ENCODE peak calls at places on chromosomes 6 and 20, in four cellular contexts. R, D, V and Q are unnamed samples.

GRCh38 chr20:32208499-32209154 is 947 bp downstream of the POFUT1 start:
- DNase-seq in R (no peak), V (no peak), D (no peak), Q (no peak)

GRCh38 chr6:14381225-14381887 is 263.8 kb downstream of the CD83 start:
- DNase-seq in D (no peak), R (no peak), V (peak; percentile 38), Q (no peak)

GRCh38 chr20:44056010-44056698 is 130.8 kb downstream of the JPH2 start:
- DNase-seq in R (no peak), D (peak; percentile 66), V (peak; percentile 39), Q (peak; percentile 55)

GRCh38 chr20:38969708-38970107 is 7.6 kb downstream of the DHX35 start:
- DNase-seq in V (no peak), R (no peak), D (no peak), Q (no peak)

GRCh38 chr20:32527052-32527446 is 58.1 kb downstream of the NOL4L start:
- DNase-seq in V (no peak), R (peak; percentile 14), D (no peak), Q (no peak)

GRCh38 chr20:62050166-62051120 is 15.2 kb downstream of the TAF4 start:
- DNase-seq in V (no peak), D (no peak), R (peak; percentile 17), Q (no peak)

GRCh38 chr20:19283503-19283902 is 71.1 kb downstream of the SLC24A3 start:
- DNase-seq in D (no peak), R (no peak), V (no peak), Q (no peak)

GRCh38 chr6:84568971-84569370 is 195.4 kb downstream of the TBX18 start:
- DNase-seq in V (no peak), D (no peak), R (no peak), Q (no peak)

GRCh38 chr20:52279667-52280180 is 88.1 kb upstream of the ZFP64 start:
- DNase-seq in D (no peak), V (no peak), R (no peak), Q (no peak)

GRCh38 chr20:3068986-3069900 is 2.2 kb upstream of the OXT start:
- DNase-seq in D (no peak), V (peak; percentile 20), R (no peak), Q (no peak)

GRCh38 chr20:20477444-20478041 is 109.6 kb downstream of the INSM1 start:
- DNase-seq in D (no peak), R (no peak), V (no peak), Q (no peak)

GRCh38 chr20:61874421-61875068 is 191.1 kb downstream of the TAF4 start:
- DNase-seq in V (peak; percentile 68), R (no peak), D (no peak), Q (peak; percentile 30)

GRCh38 chr6:1313755-1314503 is 2.0 kb downstream of the FOXQ1 start:
- DNase-seq in D (no peak), R (peak; percentile 73), V (no peak), Q (peak; percentile 80)

GRCh38 chr6:167987811-167988495 is 9.5 kb upstream of the KIF25 start:
- DNase-seq in R (no peak), D (no peak), V (no peak), Q (no peak)

GRCh38 chr6:170067923-170068360 is 222.9 kb downstream of the DLL1 start:
- DNase-seq in V (no peak), R (peak; percentile 26), D (no peak), Q (no peak)

GRCh38 chr20:25544760-25545159 is 40.6 kb downstream of the NINL start:
- DNase-seq in V (no peak), R (no peak), D (no peak), Q (no peak)

GRCh38 chr6:148805767-148806166 is 58.9 kb downstream of the UST start:
- DNase-seq in D (no peak), R (no peak), V (no peak), Q (no peak)

GRCh38 chr6:81788748-81789147 is 36.3 kb upstream of the TENT5A start:
- DNase-seq in D (no peak), V (no peak), R (no peak), Q (no peak)